ENCODE peak calls at places on chromosomes 12 and 14, in six cellular contexts. M, C, P, K, Q and T are unnamed samples.

GRCh38 chr12:131643581-131644452 is 67.1 kb upstream of the SFSWAP start:
- DNase-seq in M (no peak), C (no peak), K (no peak), P (no peak), Q (no peak), T (no peak)

GRCh38 chr12:24896171-24896570 is 52.7 kb downstream of the BCAT1 start:
- DNase-seq in K (no peak), C (no peak), M (no peak), Q (no peak), P (no peak), T (no peak)

GRCh38 chr12:95621725-95622124 is 70.4 kb upstream of the USP44 start:
- DNase-seq in K (no peak), C (no peak), Q (no peak), P (no peak), M (no peak), T (no peak)

GRCh38 chr14:94367896-94368590 is 20.4 kb downstream of the SERPINA1 start:
- DNase-seq in K (no peak), P (no peak), Q (no peak), C (no peak), M (no peak), T (no peak)

GRCh38 chr12:104358353-104359003 is 54.9 kb downstream of the EID3 start:
- DNase-seq in M (peak; percentile 47), K (peak; percentile 17), P (peak; percentile 58), C (peak; percentile 67), Q (no peak), T (peak; percentile 63)

GRCh38 chr12:7961395-7962188 is 25.6 kb upstream of the SLC2A3 start:
- DNase-seq in Q (no peak), M (no peak), P (no peak), C (no peak), K (no peak), T (no peak)

GRCh38 chr12:12583510-12583909 is 20.8 kb upstream of the DUSP16 start:
- DNase-seq in K (no peak), Q (no peak), P (no peak), M (no peak), C (no peak), T (no peak)

GRCh38 chr12:48993787-48994186 is 5.4 kb downstream of the DDN start:
- DNase-seq in M (no peak), Q (no peak), K (no peak), C (no peak), P (no peak), T (no peak)

GRCh38 chr12:15074351-15074750 is 101.5 kb downstream of the PDE6H start:
- DNase-seq in M (no peak), K (no peak), P (no peak), Q (no peak), C (no peak), T (no peak)

GRCh38 chr12:6752181-6752930 is 585 bp downstream of the MLF2 start:
- DNase-seq in P (peak; percentile 44), C (peak; percentile 35), M (no peak), Q (no peak), K (peak; percentile 41), T (peak; percentile 65)

GRCh38 chr14:100118377-100119011 is 41.0 kb downstream of the DEGS2 start:
- DNase-seq in K (no peak), C (no peak), P (no peak), Q (no peak), M (no peak), T (no peak)

GRCh38 chr12:101642115-101643067 is 47.6 kb downstream of the MYBPC1 start:
- DNase-seq in Q (no peak), P (no peak), M (no peak), K (no peak), C (peak; percentile 2), T (no peak)

GRCh38 chr12:133081408-133081806 is 684 bp downstream of the ZNF140 start:
- DNase-seq in K (no peak), P (peak; percentile 29), C (peak; percentile 3), Q (no peak), M (no peak), T (peak; percentile 28)